ENCODE peak calls at places on chromosomes 13 and 19, in ten cellular contexts. One of them, this sample, is unnamed.

GRCh38 chr19:39617745-39618144 is 15.4 kb downstream of the LGALS13 start:
- DNase-seq in naive thymus-derived CD8-positive, alpha-beta T cell: no peak
- DNase-seq in stimulated activated CD8-positive, alpha-beta memory T cell treated with anti-CD3 and anti-CD28 coated beads, Interleukin-12 subunit alpha, Interleukin-12 subunit beta, amount 100 ng/mL, for 4 hours: no peak
- DNase-seq in NCI-H2029: no peak
- DNase-seq in WTC11: no peak
- DNase-seq in activated naive CD4-positive, alpha-beta T cell: no peak
- DNase-seq in hepatic stellate cell: no peak
- DNase-seq in IMR-90: no peak
- DNase-seq in HTR-8/SVneo: no peak
- DNase-seq in T1000: no peak
- DNase-seq in this sample: no peak

GRCh38 chr19:18809149-18809978 is 18.3 kb upstream of the COMP start:
- DNase-seq in WTC11: no peak
- DNase-seq in IMR-90: peak
- DNase-seq in NCI-H2029: no peak
- DNase-seq in T1000: no peak
- DNase-seq in hepatic stellate cell: peak
- DNase-seq in stimulated activated CD8-positive, alpha-beta memory T cell treated with anti-CD3 and anti-CD28 coated beads, Interleukin-12 subunit alpha, Interleukin-12 subunit beta, amount 100 ng/mL, for 4 hours: no peak
- DNase-seq in HTR-8/SVneo: no peak
- DNase-seq in activated naive CD4-positive, alpha-beta T cell: no peak
- DNase-seq in naive thymus-derived CD8-positive, alpha-beta T cell: no peak
- DNase-seq in this sample: no peak

GRCh38 chr19:54451331-54451871 is 2.4 kb downstream of the LENG8 start:
- DNase-seq in HTR-8/SVneo: no peak
- DNase-seq in IMR-90: no peak
- DNase-seq in T1000: no peak
- DNase-seq in activated naive CD4-positive, alpha-beta T cell: no peak
- DNase-seq in hepatic stellate cell: no peak
- DNase-seq in naive thymus-derived CD8-positive, alpha-beta T cell: no peak
- DNase-seq in NCI-H2029: peak
- DNase-seq in stimulated activated CD8-positive, alpha-beta memory T cell treated with anti-CD3 and anti-CD28 coated beads, Interleukin-12 subunit alpha, Interleukin-12 subunit beta, amount 100 ng/mL, for 4 hours: no peak
- DNase-seq in WTC11: no peak
- DNase-seq in this sample: no peak

GRCh38 chr13:35953537-35954206 is 177.5 kb downstream of the DCLK1 start:
- DNase-seq in activated naive CD4-positive, alpha-beta T cell: no peak
- DNase-seq in WTC11: peak
- DNase-seq in hepatic stellate cell: peak
- DNase-seq in IMR-90: peak
- DNase-seq in stimulated activated CD8-positive, alpha-beta memory T cell treated with anti-CD3 and anti-CD28 coated beads, Interleukin-12 subunit alpha, Interleukin-12 subunit beta, amount 100 ng/mL, for 4 hours: no peak
- DNase-seq in NCI-H2029: peak
- DNase-seq in T1000: peak
- DNase-seq in naive thymus-derived CD8-positive, alpha-beta T cell: no peak
- DNase-seq in HTR-8/SVneo: peak
- DNase-seq in this sample: peak

GRCh38 chr19:1291761-1292418 is 6.2 kb downstream of the EFNA2 start:
- DNase-seq in naive thymus-derived CD8-positive, alpha-beta T cell: no peak
- DNase-seq in stimulated activated CD8-positive, alpha-beta memory T cell treated with anti-CD3 and anti-CD28 coated beads, Interleukin-12 subunit alpha, Interleukin-12 subunit beta, amount 100 ng/mL, for 4 hours: no peak
- DNase-seq in IMR-90: no peak
- DNase-seq in activated naive CD4-positive, alpha-beta T cell: no peak
- DNase-seq in WTC11: no peak
- DNase-seq in HTR-8/SVneo: no peak
- DNase-seq in T1000: no peak
- DNase-seq in hepatic stellate cell: no peak
- DNase-seq in NCI-H2029: no peak
- DNase-seq in this sample: no peak

GRCh38 chr19:4390017-4390861 is 10.1 kb downstream of the SH3GL1 start:
- DNase-seq in naive thymus-derived CD8-positive, alpha-beta T cell: no peak
- DNase-seq in activated naive CD4-positive, alpha-beta T cell: no peak
- DNase-seq in hepatic stellate cell: peak
- DNase-seq in WTC11: peak
- DNase-seq in IMR-90: peak
- DNase-seq in stimulated activated CD8-positive, alpha-beta memory T cell treated with anti-CD3 and anti-CD28 coated beads, Interleukin-12 subunit alpha, Interleukin-12 subunit beta, amount 100 ng/mL, for 4 hours: no peak
- DNase-seq in NCI-H2029: no peak
- DNase-seq in T1000: no peak
- DNase-seq in HTR-8/SVneo: no peak
- DNase-seq in this sample: no peak

GRCh38 chr13:35252536-35253205 is 223.8 kb downstream of the MAB21L1 start:
- DNase-seq in activated naive CD4-positive, alpha-beta T cell: no peak
- DNase-seq in stimulated activated CD8-positive, alpha-beta memory T cell treated with anti-CD3 and anti-CD28 coated beads, Interleukin-12 subunit alpha, Interleukin-12 subunit beta, amount 100 ng/mL, for 4 hours: no peak
- DNase-seq in hepatic stellate cell: no peak
- DNase-seq in T1000: no peak
- DNase-seq in HTR-8/SVneo: no peak
- DNase-seq in WTC11: no peak
- DNase-seq in NCI-H2029: no peak
- DNase-seq in IMR-90: no peak
- DNase-seq in naive thymus-derived CD8-positive, alpha-beta T cell: no peak
- DNase-seq in this sample: no peak

GRCh38 chr19:34664168-34664567 is 12.8 kb downstream of the SCGB2B2 start:
- DNase-seq in HTR-8/SVneo: no peak
- DNase-seq in NCI-H2029: no peak
- DNase-seq in stimulated activated CD8-positive, alpha-beta memory T cell treated with anti-CD3 and anti-CD28 coated beads, Interleukin-12 subunit alpha, Interleukin-12 subunit beta, amount 100 ng/mL, for 4 hours: no peak
- DNase-seq in naive thymus-derived CD8-positive, alpha-beta T cell: no peak
- DNase-seq in WTC11: no peak
- DNase-seq in IMR-90: no peak
- DNase-seq in hepatic stellate cell: no peak
- DNase-seq in T1000: no peak
- DNase-seq in activated naive CD4-positive, alpha-beta T cell: no peak
- DNase-seq in this sample: no peak

GRCh38 chr19:3116621-3117020 is 19.2 kb upstream of the GNA15 start:
- DNase-seq in HTR-8/SVneo: no peak
- DNase-seq in naive thymus-derived CD8-positive, alpha-beta T cell: no peak
- DNase-seq in hepatic stellate cell: no peak
- DNase-seq in stimulated activated CD8-positive, alpha-beta memory T cell treated with anti-CD3 and anti-CD28 coated beads, Interleukin-12 subunit alpha, Interleukin-12 subunit beta, amount 100 ng/mL, for 4 hours: no peak
- DNase-seq in NCI-H2029: no peak
- DNase-seq in activated naive CD4-positive, alpha-beta T cell: no peak
- DNase-seq in T1000: no peak
- DNase-seq in WTC11: no peak
- DNase-seq in IMR-90: no peak
- DNase-seq in this sample: no peak

GRCh38 chr13:42000836-42001235 is 39.9 kb upstream of the VWA8 start:
- DNase-seq in hepatic stellate cell: no peak
- DNase-seq in HTR-8/SVneo: no peak
- DNase-seq in stimulated activated CD8-positive, alpha-beta memory T cell treated with anti-CD3 and anti-CD28 coated beads, Interleukin-12 subunit alpha, Interleukin-12 subunit beta, amount 100 ng/mL, for 4 hours: no peak
- DNase-seq in activated naive CD4-positive, alpha-beta T cell: no peak
- DNase-seq in WTC11: no peak
- DNase-seq in IMR-90: no peak
- DNase-seq in NCI-H2029: no peak
- DNase-seq in naive thymus-derived CD8-positive, alpha-beta T cell: no peak
- DNase-seq in T1000: no peak
- DNase-seq in this sample: no peak

GRCh38 chr13:32010137-32010536 is 21.4 kb upstream of the FRY start:
- DNase-seq in naive thymus-derived CD8-positive, alpha-beta T cell: no peak
- DNase-seq in NCI-H2029: no peak
- DNase-seq in stimulated activated CD8-positive, alpha-beta memory T cell treated with anti-CD3 and anti-CD28 coated beads, Interleukin-12 subunit alpha, Interleukin-12 subunit beta, amount 100 ng/mL, for 4 hours: no peak
- DNase-seq in activated naive CD4-positive, alpha-beta T cell: no peak
- DNase-seq in WTC11: no peak
- DNase-seq in hepatic stellate cell: peak
- DNase-seq in T1000: no peak
- DNase-seq in IMR-90: peak
- DNase-seq in HTR-8/SVneo: no peak
- DNase-seq in this sample: no peak